ENCODE peak calls at places on chromosomes 16 and 17, in seven cellular contexts. One of them, this sample, is unnamed.

GRCh38 chr16:86778108-86778745 is 199.9 kb downstream of the FOXL1 start:
- DNase-seq in fibroblast of mammary gland: no peak
- DNase-seq in left lung: no peak
- DNase-seq in body of pancreas: no peak
- DNase-seq in heart left ventricle: no peak
- DNase-seq in psoas muscle: no peak
- DNase-seq in ovary: no peak
- DNase-seq in this sample: no peak

GRCh38 chr17:63988741-63989621 is 9.2 kb upstream of the PRR29 start:
- DNase-seq in psoas muscle: peak; percentile 67
- DNase-seq in fibroblast of mammary gland: no peak
- DNase-seq in left lung: no peak
- DNase-seq in heart left ventricle: no peak
- DNase-seq in body of pancreas: no peak
- DNase-seq in ovary: peak; percentile 55
- DNase-seq in this sample: peak; percentile 91

GRCh38 chr16:81779540-81780320 is 639 bp downstream of the PLCG2 start:
- DNase-seq in ovary: no peak
- DNase-seq in psoas muscle: peak; percentile 30
- DNase-seq in body of pancreas: peak; percentile 36
- DNase-seq in heart left ventricle: peak; percentile 27
- DNase-seq in left lung: peak; percentile 92
- DNase-seq in fibroblast of mammary gland: no peak
- DNase-seq in this sample: peak; percentile 45

GRCh38 chr17:55962931-55963378 is 190.3 kb upstream of the ANKFN1 start:
- DNase-seq in heart left ventricle: no peak
- DNase-seq in body of pancreas: no peak
- DNase-seq in left lung: peak; percentile 57
- DNase-seq in ovary: no peak
- DNase-seq in psoas muscle: no peak
- DNase-seq in fibroblast of mammary gland: no peak
- DNase-seq in this sample: no peak

GRCh38 chr17:10149573-10150399 is 48.6 kb downstream of the GAS7 start:
- DNase-seq in psoas muscle: no peak
- DNase-seq in ovary: no peak
- DNase-seq in heart left ventricle: no peak
- DNase-seq in body of pancreas: no peak
- DNase-seq in fibroblast of mammary gland: peak; percentile 94
- DNase-seq in left lung: no peak
- DNase-seq in this sample: no peak

GRCh38 chr17:49549691-49550678 is 25.7 kb upstream of the NXPH3 start:
- DNase-seq in body of pancreas: no peak
- DNase-seq in psoas muscle: no peak
- DNase-seq in fibroblast of mammary gland: no peak
- DNase-seq in ovary: no peak
- DNase-seq in left lung: no peak
- DNase-seq in heart left ventricle: no peak
- DNase-seq in this sample: peak; percentile 19

GRCh38 chr16:73058221-73058615 is 10.3 kb upstream of the ZFHX3 start:
- DNase-seq in ovary: peak; percentile 73
- DNase-seq in left lung: peak; percentile 88
- DNase-seq in body of pancreas: peak; percentile 59
- DNase-seq in psoas muscle: peak; percentile 63
- DNase-seq in heart left ventricle: peak; percentile 53
- DNase-seq in fibroblast of mammary gland: no peak
- DNase-seq in this sample: peak; percentile 58

GRCh38 chr17:48037924-48038323 is 327 bp upstream of the COPZ2 start:
- DNase-seq in ovary: no peak
- DNase-seq in heart left ventricle: no peak
- DNase-seq in psoas muscle: no peak
- DNase-seq in left lung: no peak
- DNase-seq in body of pancreas: no peak
- DNase-seq in fibroblast of mammary gland: no peak
- DNase-seq in this sample: no peak

GRCh38 chr16:67883872-67884261 is 818 bp upstream of the NRN1L start:
- DNase-seq in left lung: peak; percentile 92
- DNase-seq in body of pancreas: peak; percentile 74
- DNase-seq in psoas muscle: peak; percentile 64
- DNase-seq in fibroblast of mammary gland: peak; percentile 43
- DNase-seq in ovary: peak; percentile 76
- DNase-seq in heart left ventricle: peak; percentile 48
- DNase-seq in this sample: peak; percentile 73

GRCh38 chr16:28126684-28127620 is 63.4 kb upstream of the GSG1L start:
- DNase-seq in fibroblast of mammary gland: no peak
- DNase-seq in left lung: no peak
- DNase-seq in heart left ventricle: no peak
- DNase-seq in ovary: no peak
- DNase-seq in psoas muscle: no peak
- DNase-seq in body of pancreas: no peak
- DNase-seq in this sample: no peak

GRCh38 chr16:63365665-63366064 is 1329.4 kb upstream of the CDH8 start:
- DNase-seq in left lung: no peak
- DNase-seq in ovary: no peak
- DNase-seq in heart left ventricle: no peak
- DNase-seq in body of pancreas: no peak
- DNase-seq in fibroblast of mammary gland: no peak
- DNase-seq in psoas muscle: no peak
- DNase-seq in this sample: no peak

GRCh38 chr17:82400830-82401229 is 17.3 kb upstream of the HEXD start:
- DNase-seq in heart left ventricle: no peak
- DNase-seq in left lung: peak; percentile 94
- DNase-seq in psoas muscle: peak; percentile 47
- DNase-seq in ovary: no peak
- DNase-seq in fibroblast of mammary gland: no peak
- DNase-seq in body of pancreas: no peak
- DNase-seq in this sample: no peak

GRCh38 chr17:79776378-79777165 is 1.4 kb upstream of the CBX2 start:
- DNase-seq in psoas muscle: no peak
- DNase-seq in heart left ventricle: no peak
- DNase-seq in left lung: peak; percentile 0
- DNase-seq in fibroblast of mammary gland: no peak
- DNase-seq in ovary: peak; percentile 21
- DNase-seq in body of pancreas: no peak
- DNase-seq in this sample: no peak

GRCh38 chr16:49472598-49472997 is 99.0 kb downstream of the C16orf78 start:
- DNase-seq in ovary: peak; percentile 24
- DNase-seq in psoas muscle: no peak
- DNase-seq in heart left ventricle: no peak
- DNase-seq in left lung: peak; percentile 76
- DNase-seq in body of pancreas: no peak
- DNase-seq in fibroblast of mammary gland: no peak
- DNase-seq in this sample: no peak

GRCh38 chr17:36675250-36675649 is 73.9 kb downstream of the MRM1 start:
- DNase-seq in heart left ventricle: no peak
- DNase-seq in fibroblast of mammary gland: no peak
- DNase-seq in left lung: no peak
- DNase-seq in ovary: no peak
- DNase-seq in psoas muscle: no peak
- DNase-seq in body of pancreas: no peak
- DNase-seq in this sample: no peak

GRCh38 chr16:85137323-85138072 is 25.2 kb upstream of the CIBAR2 start:
- DNase-seq in heart left ventricle: peak; percentile 95
- DNase-seq in psoas muscle: peak; percentile 94
- DNase-seq in ovary: peak; percentile 98
- DNase-seq in left lung: peak; percentile 95
- DNase-seq in body of pancreas: peak; percentile 90
- DNase-seq in fibroblast of mammary gland: peak; percentile 96
- DNase-seq in this sample: peak; percentile 96

GRCh38 chr17:7022791-7023571 is at the start of gene BCL6B:
- DNase-seq in psoas muscle: no peak
- DNase-seq in fibroblast of mammary gland: no peak
- DNase-seq in ovary: no peak
- DNase-seq in left lung: no peak
- DNase-seq in heart left ventricle: peak; percentile 75
- DNase-seq in body of pancreas: no peak
- DNase-seq in this sample: no peak

GRCh38 chr16:67396159-67396774 is 3.0 kb upstream of the TPPP3 start:
- DNase-seq in psoas muscle: peak; percentile 81
- DNase-seq in left lung: no peak
- DNase-seq in heart left ventricle: peak; percentile 90
- DNase-seq in body of pancreas: peak; percentile 87
- DNase-seq in ovary: peak; percentile 59
- DNase-seq in fibroblast of mammary gland: peak; percentile 69
- DNase-seq in this sample: peak; percentile 43

GRCh38 chr17:17624776-17625175 is 33.3 kb upstream of the PEMT start:
- DNase-seq in fibroblast of mammary gland: no peak
- DNase-seq in psoas muscle: no peak
- DNase-seq in ovary: peak; percentile 54
- DNase-seq in left lung: no peak
- DNase-seq in heart left ventricle: no peak
- DNase-seq in body of pancreas: no peak
- DNase-seq in this sample: no peak

GRCh38 chr16:14180431-14181059 is 109.4 kb downstream of the MRTFB start:
- DNase-seq in body of pancreas: no peak
- DNase-seq in ovary: no peak
- DNase-seq in fibroblast of mammary gland: peak; percentile 54
- DNase-seq in left lung: no peak
- DNase-seq in psoas muscle: no peak
- DNase-seq in heart left ventricle: no peak
- DNase-seq in this sample: no peak

GRCh38 chr16:16021988-16022682 is 72.7 kb downstream of the ABCC1 start:
- DNase-seq in heart left ventricle: peak; percentile 95
- DNase-seq in psoas muscle: peak; percentile 99
- DNase-seq in left lung: peak; percentile 92
- DNase-seq in ovary: peak; percentile 97
- DNase-seq in fibroblast of mammary gland: peak; percentile 98
- DNase-seq in body of pancreas: peak; percentile 95
- DNase-seq in this sample: peak; percentile 99

GRCh38 chr16:88686439-88687253 is at the start of gene SNAI3:
- DNase-seq in left lung: peak; percentile 97
- DNase-seq in psoas muscle: peak; percentile 86
- DNase-seq in body of pancreas: peak; percentile 88
- DNase-seq in heart left ventricle: peak; percentile 81
- DNase-seq in ovary: peak; percentile 78
- DNase-seq in fibroblast of mammary gland: peak; percentile 46
- DNase-seq in this sample: peak; percentile 89
- TF ChIP-seq CTCF in left lung: no peak
- TF ChIP-seq CTCF in psoas muscle: no peak
- TF ChIP-seq CTCF in body of pancreas: no peak
- TF ChIP-seq CTCF in heart left ventricle: no peak
- TF ChIP-seq CTCF in ovary: no peak
- TF ChIP-seq CTCF in fibroblast of mammary gland: no peak
- TF ChIP-seq CTCF in this sample: no peak

GRCh38 chr16:57303021-57303909 is 18.8 kb upstream of the PLLP start:
- DNase-seq in fibroblast of mammary gland: no peak
- DNase-seq in heart left ventricle: no peak
- DNase-seq in body of pancreas: no peak
- DNase-seq in left lung: no peak
- DNase-seq in psoas muscle: no peak
- DNase-seq in ovary: no peak
- DNase-seq in this sample: no peak
- H3K4me3 ChIP-seq in fibroblast of mammary gland: no peak overlapping the region
- H3K4me3 ChIP-seq in heart left ventricle: no peak overlapping the region
- H3K4me3 ChIP-seq in body of pancreas: no peak overlapping the region
- H3K4me3 ChIP-seq in left lung: no peak overlapping the region
- H3K4me3 ChIP-seq in psoas muscle: no peak overlapping the region
- H3K4me3 ChIP-seq in ovary: no peak overlapping the region
- H3K4me3 ChIP-seq in this sample: no peak overlapping the region

GRCh38 chr17:57663326-57664070 is 81.6 kb downstream of the CCDC182 start:
- DNase-seq in ovary: no peak
- DNase-seq in heart left ventricle: no peak
- DNase-seq in fibroblast of mammary gland: peak; percentile 11
- DNase-seq in body of pancreas: no peak
- DNase-seq in psoas muscle: no peak
- DNase-seq in left lung: no peak
- DNase-seq in this sample: no peak

GRCh38 chr17:57662021-57662420 is 83.1 kb downstream of the CCDC182 start:
- DNase-seq in left lung: no peak
- DNase-seq in ovary: no peak
- DNase-seq in psoas muscle: no peak
- DNase-seq in heart left ventricle: no peak
- DNase-seq in body of pancreas: no peak
- DNase-seq in fibroblast of mammary gland: no peak
- DNase-seq in this sample: no peak

GRCh38 chr17:57665128-57665527 is 80.0 kb downstream of the CCDC182 start:
- DNase-seq in heart left ventricle: no peak
- DNase-seq in body of pancreas: no peak
- DNase-seq in fibroblast of mammary gland: no peak
- DNase-seq in left lung: no peak
- DNase-seq in psoas muscle: no peak
- DNase-seq in ovary: no peak
- DNase-seq in this sample: no peak

GRCh38 chr17:57665696-57666095 is 79.4 kb downstream of the CCDC182 start:
- DNase-seq in ovary: no peak
- DNase-seq in fibroblast of mammary gland: no peak
- DNase-seq in body of pancreas: no peak
- DNase-seq in left lung: no peak
- DNase-seq in heart left ventricle: no peak
- DNase-seq in psoas muscle: no peak
- DNase-seq in this sample: no peak

GRCh38 chr17:57662644-57663308 is 82.3 kb downstream of the CCDC182 start:
- DNase-seq in ovary: peak; percentile 97
- DNase-seq in heart left ventricle: peak; percentile 97
- DNase-seq in left lung: peak; percentile 94
- DNase-seq in fibroblast of mammary gland: peak; percentile 98
- DNase-seq in psoas muscle: peak; percentile 97
- DNase-seq in body of pancreas: peak; percentile 89
- DNase-seq in this sample: peak; percentile 92
- TF ChIP-seq CTCF in ovary: no peak
- TF ChIP-seq CTCF in heart left ventricle: peak; percentile 15
- TF ChIP-seq CTCF in left lung: no peak
- TF ChIP-seq CTCF in fibroblast of mammary gland: no peak
- TF ChIP-seq CTCF in psoas muscle: peak; percentile 9
- TF ChIP-seq CTCF in body of pancreas: peak; percentile 12
- TF ChIP-seq CTCF in this sample: no peak

GRCh38 chr17:38848939-38849563 is 4.5 kb downstream of the RPL23 start:
- DNase-seq in body of pancreas: no peak
- DNase-seq in ovary: no peak
- DNase-seq in psoas muscle: no peak
- DNase-seq in heart left ventricle: no peak
- DNase-seq in fibroblast of mammary gland: no peak
- DNase-seq in left lung: no peak
- DNase-seq in this sample: no peak

GRCh38 chr17:38851434-38851833 is 2.1 kb downstream of the RPL23 start:
- DNase-seq in ovary: no peak
- DNase-seq in psoas muscle: no peak
- DNase-seq in fibroblast of mammary gland: peak; percentile 18
- DNase-seq in body of pancreas: no peak
- DNase-seq in heart left ventricle: no peak
- DNase-seq in left lung: no peak
- DNase-seq in this sample: no peak

GRCh38 chr17:38848557-38848891 is 5.0 kb downstream of the RPL23 start:
- DNase-seq in body of pancreas: no peak
- DNase-seq in psoas muscle: no peak
- DNase-seq in ovary: no peak
- DNase-seq in left lung: no peak
- DNase-seq in fibroblast of mammary gland: no peak
- DNase-seq in heart left ventricle: no peak
- DNase-seq in this sample: no peak

GRCh38 chr17:38852771-38853291 is 690 bp downstream of the RPL23 start:
- DNase-seq in body of pancreas: no peak
- DNase-seq in psoas muscle: no peak
- DNase-seq in heart left ventricle: no peak
- DNase-seq in ovary: no peak
- DNase-seq in fibroblast of mammary gland: no peak
- DNase-seq in left lung: no peak
- DNase-seq in this sample: no peak

DNA sequence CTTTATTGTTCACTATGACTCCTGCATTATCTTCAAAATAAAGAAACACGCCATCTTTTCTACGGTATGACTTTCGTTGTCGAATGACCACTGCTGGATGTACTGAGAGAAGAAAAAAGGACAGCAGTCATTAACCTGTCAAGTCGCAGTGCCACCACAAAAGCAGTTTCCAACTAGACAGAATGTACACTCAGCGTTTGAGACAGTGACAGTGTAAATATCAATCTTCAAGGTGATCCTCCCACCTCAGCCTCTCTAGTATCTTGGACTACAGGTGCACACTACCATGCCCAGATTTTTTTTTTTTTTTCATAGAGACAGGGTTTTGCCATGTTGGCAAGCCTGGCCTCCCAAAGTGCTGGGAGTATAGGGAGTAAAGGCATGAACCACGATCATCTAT is 3.1 kb downstream of the RPL23 start:
- DNase-seq in body of pancreas: no peak
- DNase-seq in fibroblast of mammary gland: no peak
- DNase-seq in psoas muscle: no peak
- DNase-seq in ovary: no peak
- DNase-seq in heart left ventricle: no peak
- DNase-seq in left lung: no peak
- DNase-seq in this sample: no peak
- H3K4me3 ChIP-seq in body of pancreas: no peak overlapping the region
- H3K4me3 ChIP-seq in fibroblast of mammary gland: peak overlapping the region; percentile 100
- H3K4me3 ChIP-seq in psoas muscle: peak overlapping the region; percentile 4
- H3K4me3 ChIP-seq in ovary: no peak overlapping the region
- H3K4me3 ChIP-seq in heart left ventricle: no peak overlapping the region
- H3K4me3 ChIP-seq in left lung: peak overlapping the region; percentile 72
- H3K4me3 ChIP-seq in this sample: no peak overlapping the region

This sample was measured in thyroid gland.